ENCODE peak calls at places on chromosomes 11 and 22, in ten cellular contexts. One of them, this sample, is unnamed.

GRCh38 chr22:30356392-30357230 is at the start of the genes CCDC157 and SF3A1:
- DNase-seq in putamen: peak
- DNase-seq in stimulated activated CD4-positive, alpha-beta T cell treated with anti-CD3 and anti-CD28 coated beads, Interleukin-1b, Interleukin-23, amount 100 ng/mL, for 24 hours: peak
- DNase-seq in central memory CD4-positive, alpha-beta T cell: peak
- DNase-seq in T47D: peak
- DNase-seq in amniotic stem cell: peak
- DNase-seq in left cardiac atrium: peak
- DNase-seq in HTR-8/SVneo: peak
- DNase-seq in MCF 10A: peak
- DNase-seq in NB4: peak
- DNase-seq in this sample: peak

GRCh38 chr22:16970446-16970845 is 37.6 kb downstream of the GAB4 start:
- DNase-seq in putamen: no peak
- DNase-seq in HTR-8/SVneo: no peak
- DNase-seq in MCF 10A: no peak
- DNase-seq in amniotic stem cell: no peak
- DNase-seq in NB4: peak
- DNase-seq in stimulated activated CD4-positive, alpha-beta T cell treated with anti-CD3 and anti-CD28 coated beads, Interleukin-1b, Interleukin-23, amount 100 ng/mL, for 24 hours: no peak
- DNase-seq in T47D: no peak
- DNase-seq in left cardiac atrium: no peak
- DNase-seq in central memory CD4-positive, alpha-beta T cell: no peak
- DNase-seq in this sample: no peak

GRCh38 chr11:102611291-102611690 is 13.8 kb downstream of the MMP20 start:
- DNase-seq in left cardiac atrium: no peak
- DNase-seq in T47D: no peak
- DNase-seq in NB4: no peak
- DNase-seq in MCF 10A: no peak
- DNase-seq in HTR-8/SVneo: no peak
- DNase-seq in central memory CD4-positive, alpha-beta T cell: no peak
- DNase-seq in stimulated activated CD4-positive, alpha-beta T cell treated with anti-CD3 and anti-CD28 coated beads, Interleukin-1b, Interleukin-23, amount 100 ng/mL, for 24 hours: no peak
- DNase-seq in amniotic stem cell: no peak
- DNase-seq in putamen: no peak
- DNase-seq in this sample: no peak

GRCh38 chr11:101863361-101863760 is 51.4 kb upstream of the CEP126 start:
- DNase-seq in stimulated activated CD4-positive, alpha-beta T cell treated with anti-CD3 and anti-CD28 coated beads, Interleukin-1b, Interleukin-23, amount 100 ng/mL, for 24 hours: no peak
- DNase-seq in MCF 10A: no peak
- DNase-seq in left cardiac atrium: no peak
- DNase-seq in NB4: no peak
- DNase-seq in central memory CD4-positive, alpha-beta T cell: no peak
- DNase-seq in amniotic stem cell: peak
- DNase-seq in T47D: no peak
- DNase-seq in putamen: no peak
- DNase-seq in HTR-8/SVneo: peak
- DNase-seq in this sample: no peak

GRCh38 chr22:27487600-27488450 is 313.7 kb downstream of the MN1 start:
- DNase-seq in central memory CD4-positive, alpha-beta T cell: no peak
- DNase-seq in HTR-8/SVneo: no peak
- DNase-seq in putamen: no peak
- DNase-seq in left cardiac atrium: no peak
- DNase-seq in amniotic stem cell: peak
- DNase-seq in NB4: no peak
- DNase-seq in stimulated activated CD4-positive, alpha-beta T cell treated with anti-CD3 and anti-CD28 coated beads, Interleukin-1b, Interleukin-23, amount 100 ng/mL, for 24 hours: no peak
- DNase-seq in T47D: no peak
- DNase-seq in MCF 10A: peak
- DNase-seq in this sample: no peak

GRCh38 chr22:49767355-49768062 is 60.2 kb downstream of the BRD1 start:
- DNase-seq in HTR-8/SVneo: peak
- DNase-seq in T47D: peak
- DNase-seq in left cardiac atrium: no peak
- DNase-seq in stimulated activated CD4-positive, alpha-beta T cell treated with anti-CD3 and anti-CD28 coated beads, Interleukin-1b, Interleukin-23, amount 100 ng/mL, for 24 hours: no peak
- DNase-seq in putamen: no peak
- DNase-seq in NB4: peak
- DNase-seq in MCF 10A: peak
- DNase-seq in amniotic stem cell: no peak
- DNase-seq in central memory CD4-positive, alpha-beta T cell: peak
- DNase-seq in this sample: peak

GRCh38 chr22:41913842-41914534 is 886 bp downstream of the SHISA8 start:
- DNase-seq in MCF 10A: no peak
- DNase-seq in amniotic stem cell: no peak
- DNase-seq in central memory CD4-positive, alpha-beta T cell: no peak
- DNase-seq in T47D: no peak
- DNase-seq in putamen: no peak
- DNase-seq in NB4: no peak
- DNase-seq in left cardiac atrium: no peak
- DNase-seq in stimulated activated CD4-positive, alpha-beta T cell treated with anti-CD3 and anti-CD28 coated beads, Interleukin-1b, Interleukin-23, amount 100 ng/mL, for 24 hours: no peak
- DNase-seq in HTR-8/SVneo: no peak
- DNase-seq in this sample: no peak

GRCh38 chr22:33891992-33892391 is 28.3 kb downstream of the LARGE1 start:
- DNase-seq in T47D: no peak
- DNase-seq in left cardiac atrium: no peak
- DNase-seq in central memory CD4-positive, alpha-beta T cell: no peak
- DNase-seq in NB4: peak
- DNase-seq in amniotic stem cell: no peak
- DNase-seq in stimulated activated CD4-positive, alpha-beta T cell treated with anti-CD3 and anti-CD28 coated beads, Interleukin-1b, Interleukin-23, amount 100 ng/mL, for 24 hours: no peak
- DNase-seq in putamen: no peak
- DNase-seq in HTR-8/SVneo: no peak
- DNase-seq in MCF 10A: no peak
- DNase-seq in this sample: no peak

GRCh38 chr11:123560001-123560400 is 94.4 kb downstream of the SCN3B start:
- DNase-seq in amniotic stem cell: peak
- DNase-seq in T47D: no peak
- DNase-seq in left cardiac atrium: peak
- DNase-seq in MCF 10A: no peak
- DNase-seq in HTR-8/SVneo: no peak
- DNase-seq in stimulated activated CD4-positive, alpha-beta T cell treated with anti-CD3 and anti-CD28 coated beads, Interleukin-1b, Interleukin-23, amount 100 ng/mL, for 24 hours: no peak
- DNase-seq in NB4: no peak
- DNase-seq in putamen: peak
- DNase-seq in central memory CD4-positive, alpha-beta T cell: no peak
- DNase-seq in this sample: peak

GRCh38 chr11:36500315-36500721 is 9.8 kb downstream of the TRAF6 start:
- DNase-seq in MCF 10A: peak
- DNase-seq in central memory CD4-positive, alpha-beta T cell: no peak
- DNase-seq in amniotic stem cell: peak
- DNase-seq in putamen: no peak
- DNase-seq in HTR-8/SVneo: peak
- DNase-seq in left cardiac atrium: no peak
- DNase-seq in NB4: peak
- DNase-seq in T47D: no peak
- DNase-seq in stimulated activated CD4-positive, alpha-beta T cell treated with anti-CD3 and anti-CD28 coated beads, Interleukin-1b, Interleukin-23, amount 100 ng/mL, for 24 hours: no peak
- DNase-seq in this sample: peak

GRCh38 chr11:57647368-57647767 is 2.3 kb downstream of the YPEL4 start:
- DNase-seq in amniotic stem cell: no peak
- DNase-seq in MCF 10A: no peak
- DNase-seq in NB4: no peak
- DNase-seq in central memory CD4-positive, alpha-beta T cell: no peak
- DNase-seq in T47D: no peak
- DNase-seq in stimulated activated CD4-positive, alpha-beta T cell treated with anti-CD3 and anti-CD28 coated beads, Interleukin-1b, Interleukin-23, amount 100 ng/mL, for 24 hours: no peak
- DNase-seq in putamen: no peak
- DNase-seq in HTR-8/SVneo: no peak
- DNase-seq in left cardiac atrium: no peak
- DNase-seq in this sample: no peak

GRCh38 chr11:72643547-72643946 is 30.7 kb downstream of the PDE2A start:
- DNase-seq in T47D: no peak
- DNase-seq in left cardiac atrium: no peak
- DNase-seq in stimulated activated CD4-positive, alpha-beta T cell treated with anti-CD3 and anti-CD28 coated beads, Interleukin-1b, Interleukin-23, amount 100 ng/mL, for 24 hours: no peak
- DNase-seq in amniotic stem cell: no peak
- DNase-seq in central memory CD4-positive, alpha-beta T cell: no peak
- DNase-seq in HTR-8/SVneo: peak
- DNase-seq in NB4: peak
- DNase-seq in MCF 10A: peak
- DNase-seq in putamen: no peak
- DNase-seq in this sample: no peak

GRCh38 chr11:62449451-62449851 is 30.6 kb downstream of the SCGB1A1 start:
- DNase-seq in NB4: no peak
- DNase-seq in MCF 10A: peak
- DNase-seq in central memory CD4-positive, alpha-beta T cell: no peak
- DNase-seq in putamen: no peak
- DNase-seq in amniotic stem cell: no peak
- DNase-seq in T47D: no peak
- DNase-seq in left cardiac atrium: no peak
- DNase-seq in stimulated activated CD4-positive, alpha-beta T cell treated with anti-CD3 and anti-CD28 coated beads, Interleukin-1b, Interleukin-23, amount 100 ng/mL, for 24 hours: no peak
- DNase-seq in HTR-8/SVneo: no peak
- DNase-seq in this sample: no peak

GRCh38 chr11:78542007-78542406 is 32.7 kb downstream of the NARS2 start:
- DNase-seq in T47D: no peak
- DNase-seq in HTR-8/SVneo: no peak
- DNase-seq in putamen: no peak
- DNase-seq in amniotic stem cell: no peak
- DNase-seq in central memory CD4-positive, alpha-beta T cell: no peak
- DNase-seq in stimulated activated CD4-positive, alpha-beta T cell treated with anti-CD3 and anti-CD28 coated beads, Interleukin-1b, Interleukin-23, amount 100 ng/mL, for 24 hours: no peak
- DNase-seq in MCF 10A: no peak
- DNase-seq in NB4: no peak
- DNase-seq in left cardiac atrium: no peak
- DNase-seq in this sample: no peak

GRCh38 chr11:103806130-103806900 is 230.1 kb upstream of the DDI1 start:
- DNase-seq in putamen: no peak
- DNase-seq in central memory CD4-positive, alpha-beta T cell: no peak
- DNase-seq in T47D: no peak
- DNase-seq in amniotic stem cell: peak
- DNase-seq in stimulated activated CD4-positive, alpha-beta T cell treated with anti-CD3 and anti-CD28 coated beads, Interleukin-1b, Interleukin-23, amount 100 ng/mL, for 24 hours: no peak
- DNase-seq in NB4: no peak
- DNase-seq in HTR-8/SVneo: no peak
- DNase-seq in left cardiac atrium: no peak
- DNase-seq in MCF 10A: peak
- DNase-seq in this sample: peak

GRCh38 chr22:42073568-42074152 is 388 bp upstream of the PHETA2 start:
- DNase-seq in T47D: no peak
- DNase-seq in left cardiac atrium: no peak
- DNase-seq in amniotic stem cell: no peak
- DNase-seq in putamen: no peak
- DNase-seq in MCF 10A: no peak
- DNase-seq in HTR-8/SVneo: no peak
- DNase-seq in NB4: no peak
- DNase-seq in stimulated activated CD4-positive, alpha-beta T cell treated with anti-CD3 and anti-CD28 coated beads, Interleukin-1b, Interleukin-23, amount 100 ng/mL, for 24 hours: no peak
- DNase-seq in central memory CD4-positive, alpha-beta T cell: no peak
- DNase-seq in this sample: no peak

GRCh38 chr22:23175817-23176644 is 4.3 kb upstream of the BCR start:
- DNase-seq in stimulated activated CD4-positive, alpha-beta T cell treated with anti-CD3 and anti-CD28 coated beads, Interleukin-1b, Interleukin-23, amount 100 ng/mL, for 24 hours: no peak
- DNase-seq in NB4: no peak
- DNase-seq in amniotic stem cell: no peak
- DNase-seq in MCF 10A: no peak
- DNase-seq in HTR-8/SVneo: no peak
- DNase-seq in putamen: no peak
- DNase-seq in T47D: no peak
- DNase-seq in central memory CD4-positive, alpha-beta T cell: no peak
- DNase-seq in left cardiac atrium: no peak
- DNase-seq in this sample: no peak

GRCh38 chr11:77819921-77820564 is 479 bp downstream of the RSF1 start:
- DNase-seq in NB4: peak
- DNase-seq in central memory CD4-positive, alpha-beta T cell: no peak
- DNase-seq in MCF 10A: peak
- DNase-seq in amniotic stem cell: no peak
- DNase-seq in putamen: no peak
- DNase-seq in HTR-8/SVneo: peak
- DNase-seq in stimulated activated CD4-positive, alpha-beta T cell treated with anti-CD3 and anti-CD28 coated beads, Interleukin-1b, Interleukin-23, amount 100 ng/mL, for 24 hours: peak
- DNase-seq in T47D: no peak
- DNase-seq in left cardiac atrium: peak
- DNase-seq in this sample: no peak

GRCh38 chr22:24593810-24594568 is 1.1 kb upstream of the LRRC75B start:
- DNase-seq in HTR-8/SVneo: no peak
- DNase-seq in NB4: no peak
- DNase-seq in central memory CD4-positive, alpha-beta T cell: no peak
- DNase-seq in T47D: peak
- DNase-seq in stimulated activated CD4-positive, alpha-beta T cell treated with anti-CD3 and anti-CD28 coated beads, Interleukin-1b, Interleukin-23, amount 100 ng/mL, for 24 hours: no peak
- DNase-seq in left cardiac atrium: no peak
- DNase-seq in amniotic stem cell: no peak
- DNase-seq in putamen: no peak
- DNase-seq in MCF 10A: no peak
- DNase-seq in this sample: no peak

GRCh38 chr11:67262731-67263675 is 3.3 kb upstream of the GRK2 start:
- DNase-seq in MCF 10A: peak
- DNase-seq in central memory CD4-positive, alpha-beta T cell: peak
- DNase-seq in putamen: peak
- DNase-seq in NB4: peak
- DNase-seq in HTR-8/SVneo: peak
- DNase-seq in amniotic stem cell: peak
- DNase-seq in stimulated activated CD4-positive, alpha-beta T cell treated with anti-CD3 and anti-CD28 coated beads, Interleukin-1b, Interleukin-23, amount 100 ng/mL, for 24 hours: peak
- DNase-seq in left cardiac atrium: peak
- DNase-seq in T47D: peak
- DNase-seq in this sample: peak

GRCh38 chr11:78298216-78298860 is 109.6 kb downstream of the USP35 start:
- DNase-seq in stimulated activated CD4-positive, alpha-beta T cell treated with anti-CD3 and anti-CD28 coated beads, Interleukin-1b, Interleukin-23, amount 100 ng/mL, for 24 hours: no peak
- DNase-seq in NB4: no peak
- DNase-seq in T47D: no peak
- DNase-seq in amniotic stem cell: no peak
- DNase-seq in putamen: no peak
- DNase-seq in central memory CD4-positive, alpha-beta T cell: no peak
- DNase-seq in HTR-8/SVneo: no peak
- DNase-seq in left cardiac atrium: no peak
- DNase-seq in MCF 10A: no peak
- DNase-seq in this sample: no peak

GRCh38 chr11:130819561-130819960 is 96.7 kb downstream of the SNX19 start:
- DNase-seq in MCF 10A: no peak
- DNase-seq in stimulated activated CD4-positive, alpha-beta T cell treated with anti-CD3 and anti-CD28 coated beads, Interleukin-1b, Interleukin-23, amount 100 ng/mL, for 24 hours: no peak
- DNase-seq in HTR-8/SVneo: no peak
- DNase-seq in NB4: no peak
- DNase-seq in amniotic stem cell: no peak
- DNase-seq in putamen: no peak
- DNase-seq in left cardiac atrium: no peak
- DNase-seq in T47D: no peak
- DNase-seq in central memory CD4-positive, alpha-beta T cell: no peak
- DNase-seq in this sample: peak

GRCh38 chr11:34345012-34345804 is 12.6 kb downstream of the ABTB2 start:
- DNase-seq in HTR-8/SVneo: peak
- DNase-seq in putamen: no peak
- DNase-seq in amniotic stem cell: no peak
- DNase-seq in left cardiac atrium: peak
- DNase-seq in central memory CD4-positive, alpha-beta T cell: no peak
- DNase-seq in T47D: no peak
- DNase-seq in MCF 10A: peak
- DNase-seq in stimulated activated CD4-positive, alpha-beta T cell treated with anti-CD3 and anti-CD28 coated beads, Interleukin-1b, Interleukin-23, amount 100 ng/mL, for 24 hours: no peak
- DNase-seq in NB4: peak
- DNase-seq in this sample: peak

GRCh38 chr11:20036625-20037335 is 123.5 kb downstream of the DBX1 start:
- DNase-seq in amniotic stem cell: no peak
- DNase-seq in left cardiac atrium: no peak
- DNase-seq in MCF 10A: no peak
- DNase-seq in stimulated activated CD4-positive, alpha-beta T cell treated with anti-CD3 and anti-CD28 coated beads, Interleukin-1b, Interleukin-23, amount 100 ng/mL, for 24 hours: no peak
- DNase-seq in NB4: no peak
- DNase-seq in HTR-8/SVneo: no peak
- DNase-seq in T47D: no peak
- DNase-seq in central memory CD4-positive, alpha-beta T cell: no peak
- DNase-seq in putamen: no peak
- DNase-seq in this sample: no peak

GRCh38 chr11:44011797-44012196 is 36.0 kb upstream of the ACCSL start:
- DNase-seq in T47D: no peak
- DNase-seq in MCF 10A: no peak
- DNase-seq in amniotic stem cell: no peak
- DNase-seq in central memory CD4-positive, alpha-beta T cell: no peak
- DNase-seq in NB4: no peak
- DNase-seq in putamen: no peak
- DNase-seq in stimulated activated CD4-positive, alpha-beta T cell treated with anti-CD3 and anti-CD28 coated beads, Interleukin-1b, Interleukin-23, amount 100 ng/mL, for 24 hours: no peak
- DNase-seq in HTR-8/SVneo: no peak
- DNase-seq in left cardiac atrium: no peak
- DNase-seq in this sample: no peak

GRCh38 chr22:23888615-23889401 is 5.4 kb upstream of the MIF start:
- DNase-seq in HTR-8/SVneo: no peak
- DNase-seq in T47D: no peak
- DNase-seq in putamen: no peak
- DNase-seq in MCF 10A: peak
- DNase-seq in central memory CD4-positive, alpha-beta T cell: no peak
- DNase-seq in NB4: peak
- DNase-seq in left cardiac atrium: no peak
- DNase-seq in stimulated activated CD4-positive, alpha-beta T cell treated with anti-CD3 and anti-CD28 coated beads, Interleukin-1b, Interleukin-23, amount 100 ng/mL, for 24 hours: no peak
- DNase-seq in amniotic stem cell: no peak
- DNase-seq in this sample: no peak

GRCh38 chr22:44926491-44927415 is 83.1 kb downstream of the PHF21B start:
- DNase-seq in HTR-8/SVneo: no peak
- DNase-seq in putamen: no peak
- DNase-seq in central memory CD4-positive, alpha-beta T cell: no peak
- DNase-seq in stimulated activated CD4-positive, alpha-beta T cell treated with anti-CD3 and anti-CD28 coated beads, Interleukin-1b, Interleukin-23, amount 100 ng/mL, for 24 hours: no peak
- DNase-seq in NB4: no peak
- DNase-seq in T47D: no peak
- DNase-seq in MCF 10A: no peak
- DNase-seq in amniotic stem cell: no peak
- DNase-seq in left cardiac atrium: no peak
- DNase-seq in this sample: no peak

GRCh38 chr22:49964136-49964492 is 3.5 kb downstream of the PIM3 start:
- DNase-seq in left cardiac atrium: no peak
- DNase-seq in central memory CD4-positive, alpha-beta T cell: peak
- DNase-seq in stimulated activated CD4-positive, alpha-beta T cell treated with anti-CD3 and anti-CD28 coated beads, Interleukin-1b, Interleukin-23, amount 100 ng/mL, for 24 hours: no peak
- DNase-seq in amniotic stem cell: no peak
- DNase-seq in T47D: no peak
- DNase-seq in NB4: no peak
- DNase-seq in MCF 10A: no peak
- DNase-seq in putamen: no peak
- DNase-seq in HTR-8/SVneo: no peak
- DNase-seq in this sample: no peak

This sample was measured in GM04504.